ENCODE peak calls at places on chromosomes 5 and 9, in ten cellular contexts. One of them, this sample, is unnamed.

GRCh38 chr9:134648701-134649525 is 7.3 kb downstream of the COL5A1 start:
- DNase-seq in heart right ventricle: no peak
- DNase-seq in AG04450: no peak
- DNase-seq in fibroblast of the aortic adventitia: peak
- DNase-seq in epithelial cell of esophagus: no peak
- DNase-seq in IMR-90: peak
- DNase-seq in neural crest cell: no peak
- DNase-seq in coronary artery: no peak
- DNase-seq in fibroblast of lung: peak
- DNase-seq in kidney: peak
- DNase-seq in this sample: peak

GRCh38 chr9:109969559-109970237 is 189.7 kb downstream of the PALM2AKAP2 start:
- DNase-seq in epithelial cell of esophagus: no peak
- DNase-seq in heart right ventricle: no peak
- DNase-seq in fibroblast of lung: no peak
- DNase-seq in kidney: no peak
- DNase-seq in IMR-90: peak
- DNase-seq in neural crest cell: no peak
- DNase-seq in fibroblast of the aortic adventitia: no peak
- DNase-seq in coronary artery: no peak
- DNase-seq in AG04450: no peak
- DNase-seq in this sample: no peak

GRCh38 chr5:10479226-10479721 is 37.6 kb downstream of the ROPN1L start:
- DNase-seq in kidney: no peak
- DNase-seq in neural crest cell: no peak
- DNase-seq in fibroblast of lung: peak
- DNase-seq in coronary artery: no peak
- DNase-seq in IMR-90: peak
- DNase-seq in AG04450: no peak
- DNase-seq in heart right ventricle: no peak
- DNase-seq in fibroblast of the aortic adventitia: peak
- DNase-seq in epithelial cell of esophagus: peak
- DNase-seq in this sample: peak

GRCh38 chr9:69174645-69175487 is 789 bp downstream of the TJP2 start:
- DNase-seq in kidney: no peak
- DNase-seq in AG04450: peak
- DNase-seq in fibroblast of lung: peak
- DNase-seq in epithelial cell of esophagus: peak
- DNase-seq in heart right ventricle: no peak
- DNase-seq in fibroblast of the aortic adventitia: peak
- DNase-seq in coronary artery: peak
- DNase-seq in neural crest cell: no peak
- DNase-seq in IMR-90: peak
- DNase-seq in this sample: no peak

GRCh38 chr9:99249619-99250018 is 27.5 kb downstream of the SEC61B start:
- DNase-seq in AG04450: no peak
- DNase-seq in fibroblast of the aortic adventitia: no peak
- DNase-seq in neural crest cell: no peak
- DNase-seq in epithelial cell of esophagus: no peak
- DNase-seq in fibroblast of lung: peak
- DNase-seq in coronary artery: no peak
- DNase-seq in kidney: no peak
- DNase-seq in heart right ventricle: no peak
- DNase-seq in IMR-90: no peak
- DNase-seq in this sample: no peak

GRCh38 chr9:96161819-96162218 is 140.2 kb downstream of the HSD17B3 start:
- DNase-seq in heart right ventricle: no peak
- DNase-seq in neural crest cell: no peak
- DNase-seq in coronary artery: no peak
- DNase-seq in fibroblast of lung: no peak
- DNase-seq in fibroblast of the aortic adventitia: no peak
- DNase-seq in kidney: no peak
- DNase-seq in epithelial cell of esophagus: no peak
- DNase-seq in IMR-90: no peak
- DNase-seq in AG04450: no peak
- DNase-seq in this sample: no peak

GRCh38 chr9:37302277-37302676 is 120.2 kb upstream of the GRHPR start:
- DNase-seq in neural crest cell: no peak
- DNase-seq in kidney: no peak
- DNase-seq in fibroblast of lung: no peak
- DNase-seq in IMR-90: no peak
- DNase-seq in epithelial cell of esophagus: no peak
- DNase-seq in coronary artery: no peak
- DNase-seq in AG04450: no peak
- DNase-seq in fibroblast of the aortic adventitia: no peak
- DNase-seq in heart right ventricle: no peak
- DNase-seq in this sample: no peak

GRCh38 chr5:38532165-38532669 is 24.2 kb downstream of the LIFR start:
- DNase-seq in kidney: no peak
- DNase-seq in IMR-90: no peak
- DNase-seq in neural crest cell: no peak
- DNase-seq in heart right ventricle: no peak
- DNase-seq in fibroblast of the aortic adventitia: no peak
- DNase-seq in epithelial cell of esophagus: no peak
- DNase-seq in coronary artery: no peak
- DNase-seq in fibroblast of lung: no peak
- DNase-seq in AG04450: no peak
- DNase-seq in this sample: no peak

GRCh38 chr9:112382501-112383364 is 2.8 kb downstream of the HSDL2 start:
- DNase-seq in neural crest cell: no peak
- DNase-seq in epithelial cell of esophagus: no peak
- DNase-seq in fibroblast of the aortic adventitia: peak
- DNase-seq in fibroblast of lung: no peak
- DNase-seq in IMR-90: no peak
- DNase-seq in heart right ventricle: no peak
- DNase-seq in AG04450: no peak
- DNase-seq in coronary artery: no peak
- DNase-seq in kidney: no peak
- DNase-seq in this sample: no peak

GRCh38 chr5:117494208-117494607 is 919.6 kb upstream of the SEMA6A start:
- DNase-seq in heart right ventricle: no peak
- DNase-seq in fibroblast of lung: no peak
- DNase-seq in AG04450: no peak
- DNase-seq in IMR-90: no peak
- DNase-seq in neural crest cell: no peak
- DNase-seq in coronary artery: no peak
- DNase-seq in epithelial cell of esophagus: no peak
- DNase-seq in fibroblast of the aortic adventitia: peak
- DNase-seq in kidney: no peak
- DNase-seq in this sample: no peak

GRCh38 chr5:66860199-66860975 is 264.2 kb downstream of the MAST4 start:
- DNase-seq in IMR-90: no peak
- DNase-seq in neural crest cell: no peak
- DNase-seq in AG04450: no peak
- DNase-seq in fibroblast of the aortic adventitia: peak
- DNase-seq in epithelial cell of esophagus: no peak
- DNase-seq in kidney: no peak
- DNase-seq in fibroblast of lung: peak
- DNase-seq in coronary artery: no peak
- DNase-seq in heart right ventricle: no peak
- DNase-seq in this sample: no peak

GRCh38 chr9:38489057-38489456 is 64.8 kb upstream of the IGFBPL1 start:
- DNase-seq in epithelial cell of esophagus: no peak
- DNase-seq in fibroblast of the aortic adventitia: no peak
- DNase-seq in neural crest cell: no peak
- DNase-seq in fibroblast of lung: no peak
- DNase-seq in IMR-90: no peak
- DNase-seq in heart right ventricle: no peak
- DNase-seq in kidney: no peak
- DNase-seq in coronary artery: no peak
- DNase-seq in AG04450: no peak
- DNase-seq in this sample: no peak

GRCh38 chr5:206927-207536 is 10.9 kb downstream of the CCDC127 start:
- DNase-seq in fibroblast of lung: no peak
- DNase-seq in heart right ventricle: no peak
- DNase-seq in coronary artery: no peak
- DNase-seq in neural crest cell: no peak
- DNase-seq in AG04450: no peak
- DNase-seq in IMR-90: no peak
- DNase-seq in fibroblast of the aortic adventitia: no peak
- DNase-seq in epithelial cell of esophagus: no peak
- DNase-seq in kidney: no peak
- DNase-seq in this sample: no peak

GRCh38 chr9:7368410-7369292 is 430.9 kb downstream of the DMAC1 start:
- DNase-seq in neural crest cell: no peak
- DNase-seq in fibroblast of lung: peak
- DNase-seq in epithelial cell of esophagus: peak
- DNase-seq in heart right ventricle: no peak
- DNase-seq in AG04450: peak
- DNase-seq in IMR-90: peak
- DNase-seq in kidney: no peak
- DNase-seq in coronary artery: no peak
- DNase-seq in fibroblast of the aortic adventitia: peak
- DNase-seq in this sample: no peak

GRCh38 chr5:96610747-96611146 is 51.4 kb upstream of the CAST start:
- DNase-seq in epithelial cell of esophagus: no peak
- DNase-seq in coronary artery: no peak
- DNase-seq in AG04450: no peak
- DNase-seq in kidney: no peak
- DNase-seq in fibroblast of the aortic adventitia: no peak
- DNase-seq in neural crest cell: no peak
- DNase-seq in IMR-90: no peak
- DNase-seq in heart right ventricle: no peak
- DNase-seq in fibroblast of lung: no peak
- DNase-seq in this sample: no peak

GRCh38 chr5:166341708-166342329 is 1949.6 kb upstream of the WWC1 start:
- DNase-seq in IMR-90: no peak
- DNase-seq in coronary artery: no peak
- DNase-seq in neural crest cell: no peak
- DNase-seq in AG04450: no peak
- DNase-seq in heart right ventricle: no peak
- DNase-seq in kidney: no peak
- DNase-seq in fibroblast of lung: no peak
- DNase-seq in fibroblast of the aortic adventitia: no peak
- DNase-seq in epithelial cell of esophagus: no peak
- DNase-seq in this sample: no peak

GRCh38 chr5:179834120-179834519 is 13.4 kb downstream of the SQSTM1 start:
- DNase-seq in fibroblast of lung: no peak
- DNase-seq in neural crest cell: no peak
- DNase-seq in AG04450: no peak
- DNase-seq in epithelial cell of esophagus: no peak
- DNase-seq in fibroblast of the aortic adventitia: no peak
- DNase-seq in kidney: peak
- DNase-seq in IMR-90: no peak
- DNase-seq in coronary artery: no peak
- DNase-seq in heart right ventricle: no peak
- DNase-seq in this sample: peak

DNA sequence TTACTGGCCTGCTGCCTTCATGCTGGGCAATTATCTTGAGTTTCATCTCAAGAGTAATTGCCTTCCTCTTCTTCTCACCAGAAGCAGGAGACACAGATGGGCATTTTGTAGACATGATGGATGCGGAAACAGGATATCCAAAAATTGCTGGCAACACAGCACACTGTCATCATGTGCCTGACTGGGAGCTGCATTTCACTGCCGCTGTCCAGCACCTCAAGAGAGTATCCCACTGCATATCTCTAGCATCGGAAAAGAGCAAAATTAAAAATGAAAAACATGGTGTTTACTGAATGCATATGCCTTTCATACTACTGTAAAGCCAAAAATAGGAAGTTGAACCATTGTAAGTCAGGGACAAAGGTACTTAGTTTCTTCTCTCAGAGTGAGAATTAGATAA is 210.7 kb downstream of the MAN2A1 start:
- DNase-seq in neural crest cell: no peak
- DNase-seq in fibroblast of lung: no peak
- DNase-seq in AG04450: no peak
- DNase-seq in heart right ventricle: no peak
- DNase-seq in coronary artery: no peak
- DNase-seq in fibroblast of the aortic adventitia: no peak
- DNase-seq in kidney: no peak
- DNase-seq in epithelial cell of esophagus: no peak
- DNase-seq in IMR-90: no peak
- DNase-seq in this sample: no peak
- TF ChIP-seq CTCF in neural crest cell: no peak
- TF ChIP-seq CTCF in fibroblast of lung: no peak
- TF ChIP-seq CTCF in AG04450: no peak
- TF ChIP-seq CTCF in heart right ventricle: no peak
- TF ChIP-seq CTCF in coronary artery: no peak
- TF ChIP-seq CTCF in fibroblast of the aortic adventitia: no peak
- TF ChIP-seq CTCF in kidney: no peak
- TF ChIP-seq CTCF in epithelial cell of esophagus: no peak
- TF ChIP-seq CTCF in IMR-90: no peak
- TF ChIP-seq CTCF in this sample: no peak

GRCh38 chr5:150442699-150443080 is 6.8 kb downstream of the RPS14 start:
- DNase-seq in epithelial cell of esophagus: no peak
- DNase-seq in neural crest cell: no peak
- DNase-seq in IMR-90: no peak
- DNase-seq in AG04450: no peak
- DNase-seq in coronary artery: no peak
- DNase-seq in fibroblast of lung: no peak
- DNase-seq in heart right ventricle: no peak
- DNase-seq in kidney: no peak
- DNase-seq in fibroblast of the aortic adventitia: no peak
- DNase-seq in this sample: no peak
- TF ChIP-seq CTCF in epithelial cell of esophagus: no peak
- TF ChIP-seq CTCF in neural crest cell: no peak
- TF ChIP-seq CTCF in IMR-90: no peak
- TF ChIP-seq CTCF in AG04450: no peak
- TF ChIP-seq CTCF in coronary artery: no peak
- TF ChIP-seq CTCF in fibroblast of lung: no peak
- TF ChIP-seq CTCF in heart right ventricle: no peak
- TF ChIP-seq CTCF in kidney: no peak
- TF ChIP-seq CTCF in fibroblast of the aortic adventitia: no peak
- TF ChIP-seq CTCF in this sample: no peak

GRCh38 chr5:80140496-80140895 is 105.3 kb downstream of the THBS4 start:
- DNase-seq in fibroblast of the aortic adventitia: no peak
- DNase-seq in epithelial cell of esophagus: no peak
- DNase-seq in kidney: no peak
- DNase-seq in AG04450: no peak
- DNase-seq in fibroblast of lung: no peak
- DNase-seq in coronary artery: peak
- DNase-seq in heart right ventricle: no peak
- DNase-seq in IMR-90: no peak
- DNase-seq in neural crest cell: no peak
- DNase-seq in this sample: no peak
- TF ChIP-seq CTCF in fibroblast of the aortic adventitia: no peak
- TF ChIP-seq CTCF in epithelial cell of esophagus: no peak
- TF ChIP-seq CTCF in kidney: no peak
- TF ChIP-seq CTCF in AG04450: no peak
- TF ChIP-seq CTCF in fibroblast of lung: no peak
- TF ChIP-seq CTCF in coronary artery: no peak
- TF ChIP-seq CTCF in heart right ventricle: no peak
- TF ChIP-seq CTCF in IMR-90: no peak
- TF ChIP-seq CTCF in neural crest cell: no peak
- TF ChIP-seq CTCF in this sample: no peak

DNA sequence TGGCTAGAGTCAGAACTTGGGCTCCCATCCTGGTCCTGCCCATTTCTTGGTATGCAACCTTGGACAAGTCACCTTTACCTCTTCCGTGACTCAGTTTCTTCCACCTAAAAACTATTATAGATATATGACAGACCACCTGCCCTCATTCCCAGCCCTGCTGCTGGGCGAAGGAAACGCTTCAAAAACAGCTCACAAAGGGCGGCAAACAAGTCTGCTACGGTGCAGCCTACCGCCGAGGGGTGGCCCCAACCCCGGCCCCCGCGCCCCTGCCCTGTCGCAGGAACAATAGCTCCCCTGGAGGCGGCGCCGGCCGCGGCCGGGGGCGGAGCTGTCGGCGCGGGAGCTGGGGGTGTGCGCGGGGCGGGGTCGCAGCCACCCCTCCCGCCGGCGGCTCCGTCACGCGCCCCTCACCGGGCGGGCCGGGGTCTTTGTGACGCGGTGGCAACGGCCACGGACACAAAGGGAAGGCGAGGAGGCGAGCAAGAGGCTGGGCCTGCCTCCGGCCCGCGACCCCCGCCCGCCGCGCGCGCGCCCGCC is at the start of gene TMEFF1:
- DNase-seq in epithelial cell of esophagus: peak
- DNase-seq in heart right ventricle: peak
- DNase-seq in fibroblast of the aortic adventitia: no peak
- DNase-seq in neural crest cell: peak
- DNase-seq in kidney: peak
- DNase-seq in coronary artery: no peak
- DNase-seq in AG04450: no peak
- DNase-seq in fibroblast of lung: peak
- DNase-seq in IMR-90: peak
- DNase-seq in this sample: no peak
- TF ChIP-seq CTCF in epithelial cell of esophagus: no peak
- TF ChIP-seq CTCF in heart right ventricle: peak
- TF ChIP-seq CTCF in fibroblast of the aortic adventitia: peak
- TF ChIP-seq CTCF in neural crest cell: peak
- TF ChIP-seq CTCF in kidney: no peak
- TF ChIP-seq CTCF in coronary artery: no peak
- TF ChIP-seq CTCF in AG04450: no peak
- TF ChIP-seq CTCF in fibroblast of lung: no peak
- TF ChIP-seq CTCF in IMR-90: peak
- TF ChIP-seq CTCF in this sample: peak